ENCODE peak calls at places on chromosomes 12 and 14, in nine cellular contexts. One of them, this sample, is unnamed.

GRCh38 chr14:50014809-50015208 is 101.6 kb downstream of the VCPKMT start:
- DNase-seq in H54: no peak
- DNase-seq in cardiac fibroblast: no peak
- DNase-seq in heart right ventricle: no peak
- DNase-seq in PC-3: no peak
- DNase-seq in iPS DF 19.7: no peak
- DNase-seq in activated CD4-positive, alpha-beta T cell treated with anti-CD3 and anti-CD28 coated beads, Interleukin-2, amount 10 ng/mL, durations not matched to agents 7 days and 5 days: no peak
- DNase-seq in substantia nigra: no peak
- DNase-seq in posterior vena cava: no peak
- DNase-seq in this sample: no peak

GRCh38 chr12:5433081-5433839 is 1.4 kb downstream of the NTF3 start:
- DNase-seq in substantia nigra: no peak
- DNase-seq in activated CD4-positive, alpha-beta T cell treated with anti-CD3 and anti-CD28 coated beads, Interleukin-2, amount 10 ng/mL, durations not matched to agents 7 days and 5 days: no peak
- DNase-seq in PC-3: no peak
- DNase-seq in iPS DF 19.7: no peak
- DNase-seq in posterior vena cava: no peak
- DNase-seq in cardiac fibroblast: no peak
- DNase-seq in heart right ventricle: peak
- DNase-seq in H54: no peak
- DNase-seq in this sample: no peak

GRCh38 chr14:49051328-49052060 is 534.7 kb downstream of the RPS29 start:
- DNase-seq in H54: no peak
- DNase-seq in PC-3: no peak
- DNase-seq in heart right ventricle: no peak
- DNase-seq in activated CD4-positive, alpha-beta T cell treated with anti-CD3 and anti-CD28 coated beads, Interleukin-2, amount 10 ng/mL, durations not matched to agents 7 days and 5 days: no peak
- DNase-seq in posterior vena cava: no peak
- DNase-seq in iPS DF 19.7: no peak
- DNase-seq in cardiac fibroblast: no peak
- DNase-seq in substantia nigra: no peak
- DNase-seq in this sample: no peak

GRCh38 chr14:74955229-74955999 is at the start of gene PGF:
- DNase-seq in H54: no peak
- DNase-seq in posterior vena cava: peak
- DNase-seq in substantia nigra: no peak
- DNase-seq in PC-3: peak
- DNase-seq in cardiac fibroblast: peak
- DNase-seq in heart right ventricle: peak
- DNase-seq in iPS DF 19.7: no peak
- DNase-seq in activated CD4-positive, alpha-beta T cell treated with anti-CD3 and anti-CD28 coated beads, Interleukin-2, amount 10 ng/mL, durations not matched to agents 7 days and 5 days: peak
- DNase-seq in this sample: no peak

GRCh38 chr14:105076296-105076804 is 11.1 kb upstream of the GPR132 start:
- DNase-seq in PC-3: no peak
- DNase-seq in iPS DF 19.7: no peak
- DNase-seq in posterior vena cava: peak
- DNase-seq in H54: no peak
- DNase-seq in activated CD4-positive, alpha-beta T cell treated with anti-CD3 and anti-CD28 coated beads, Interleukin-2, amount 10 ng/mL, durations not matched to agents 7 days and 5 days: no peak
- DNase-seq in heart right ventricle: no peak
- DNase-seq in cardiac fibroblast: no peak
- DNase-seq in substantia nigra: no peak
- DNase-seq in this sample: no peak

GRCh38 chr12:4701383-4701782 is 18.8 kb upstream of the GALNT8 start:
- DNase-seq in posterior vena cava: no peak
- DNase-seq in cardiac fibroblast: peak
- DNase-seq in activated CD4-positive, alpha-beta T cell treated with anti-CD3 and anti-CD28 coated beads, Interleukin-2, amount 10 ng/mL, durations not matched to agents 7 days and 5 days: no peak
- DNase-seq in iPS DF 19.7: no peak
- DNase-seq in PC-3: no peak
- DNase-seq in H54: no peak
- DNase-seq in substantia nigra: no peak
- DNase-seq in heart right ventricle: no peak
- DNase-seq in this sample: no peak

GRCh38 chr14:101216725-101217463 is 313.4 kb upstream of the RTL1 start:
- DNase-seq in activated CD4-positive, alpha-beta T cell treated with anti-CD3 and anti-CD28 coated beads, Interleukin-2, amount 10 ng/mL, durations not matched to agents 7 days and 5 days: no peak
- DNase-seq in substantia nigra: no peak
- DNase-seq in PC-3: no peak
- DNase-seq in cardiac fibroblast: no peak
- DNase-seq in heart right ventricle: no peak
- DNase-seq in H54: no peak
- DNase-seq in posterior vena cava: peak
- DNase-seq in iPS DF 19.7: no peak
- DNase-seq in this sample: no peak

GRCh38 chr12:111269688-111270087 is 99.2 kb downstream of the PHETA1 start:
- DNase-seq in H54: no peak
- DNase-seq in iPS DF 19.7: no peak
- DNase-seq in activated CD4-positive, alpha-beta T cell treated with anti-CD3 and anti-CD28 coated beads, Interleukin-2, amount 10 ng/mL, durations not matched to agents 7 days and 5 days: no peak
- DNase-seq in posterior vena cava: no peak
- DNase-seq in PC-3: no peak
- DNase-seq in substantia nigra: no peak
- DNase-seq in cardiac fibroblast: no peak
- DNase-seq in heart right ventricle: no peak
- DNase-seq in this sample: no peak

GRCh38 chr12:2118481-2119255 is 65.9 kb downstream of the CACNA1C start:
- DNase-seq in substantia nigra: no peak
- DNase-seq in heart right ventricle: no peak
- DNase-seq in H54: no peak
- DNase-seq in PC-3: no peak
- DNase-seq in cardiac fibroblast: no peak
- DNase-seq in posterior vena cava: peak
- DNase-seq in iPS DF 19.7: no peak
- DNase-seq in activated CD4-positive, alpha-beta T cell treated with anti-CD3 and anti-CD28 coated beads, Interleukin-2, amount 10 ng/mL, durations not matched to agents 7 days and 5 days: no peak
- DNase-seq in this sample: no peak

GRCh38 chr14:65356327-65356836 is 56.1 kb upstream of the FUT8 start:
- DNase-seq in cardiac fibroblast: peak
- DNase-seq in activated CD4-positive, alpha-beta T cell treated with anti-CD3 and anti-CD28 coated beads, Interleukin-2, amount 10 ng/mL, durations not matched to agents 7 days and 5 days: peak
- DNase-seq in iPS DF 19.7: peak
- DNase-seq in heart right ventricle: no peak
- DNase-seq in H54: peak
- DNase-seq in PC-3: peak
- DNase-seq in posterior vena cava: no peak
- DNase-seq in substantia nigra: no peak
- DNase-seq in this sample: peak

GRCh38 chr12:95611676-95612309 is 60.5 kb upstream of the USP44 start:
- DNase-seq in activated CD4-positive, alpha-beta T cell treated with anti-CD3 and anti-CD28 coated beads, Interleukin-2, amount 10 ng/mL, durations not matched to agents 7 days and 5 days: no peak
- DNase-seq in PC-3: peak
- DNase-seq in H54: no peak
- DNase-seq in substantia nigra: no peak
- DNase-seq in iPS DF 19.7: peak
- DNase-seq in cardiac fibroblast: no peak
- DNase-seq in heart right ventricle: no peak
- DNase-seq in posterior vena cava: no peak
- DNase-seq in this sample: no peak

This sample was measured in keratinocyte.